ENCODE peak calls at places on chromosome 21, in ten cellular contexts. N, Z, B, F, P, D, G, V, L and R are unnamed samples.

GRCh38 chr21:26954591-26955214 is 12.2 kb downstream of the ADAMTS5 start:
- DNase-seq in N (no peak), Z (no peak), B (no peak), F (no peak), P (no peak), D (peak; percentile 52), G (no peak), V (no peak), L (no peak), R (no peak)

GRCh38 chr21:27713159-27714109 is 746.5 kb upstream of the ADAMTS5 start:
- DNase-seq in N (no peak), Z (no peak), B (no peak), F (no peak), P (no peak), D (no peak), G (no peak), V (no peak), L (peak; percentile 60), R (no peak)

GRCh38 chr21:22758478-22758877 is 1760.3 kb downstream of the NCAM2 start:
- DNase-seq in N (no peak), Z (no peak), B (no peak), F (no peak), P (no peak), D (no peak), G (no peak), V (no peak), L (no peak), R (no peak)

GRCh38 chr21:38343691-38344090 is 86.9 kb downstream of the KCNJ15 start:
- DNase-seq in N (no peak), Z (no peak), B (peak; percentile 77), F (no peak), P (peak; percentile 75), D (no peak), G (peak; percentile 67), V (no peak), L (peak; percentile 76), R (peak; percentile 79)

GRCh38 chr21:39874759-39875158 is 7.5 kb downstream of the PCP4 start:
- DNase-seq in N (no peak), Z (no peak), B (no peak), F (no peak), P (no peak), D (no peak), G (no peak), V (no peak), L (no peak), R (no peak)

GRCh38 chr21:15682977-15683376 is 46.8 kb upstream of the USP25 start:
- DNase-seq in N (no peak), Z (no peak), B (no peak), F (no peak), P (peak; percentile 20), D (no peak), G (peak; percentile 85), V (no peak), L (no peak), R (no peak)

GRCh38 chr21:30733026-30733425 is 14.0 kb downstream of the KRTAP21-2 start:
- DNase-seq in N (no peak), Z (no peak), B (no peak), F (no peak), P (no peak), D (no peak), G (no peak), V (no peak), L (no peak), R (no peak)

GRCh38 chr21:41888749-41889376 is 9.7 kb upstream of the PRDM15 start:
- DNase-seq in N (no peak), Z (no peak), B (no peak), F (no peak), P (no peak), D (no peak), G (peak; percentile 35), V (no peak), L (no peak), R (no peak)

GRCh38 chr21:26107439-26107838 is 63.1 kb downstream of the APP start:
- DNase-seq in N (no peak), Z (no peak), B (no peak), F (no peak), P (no peak), D (no peak), G (no peak), V (no peak), L (no peak), R (no peak)

GRCh38 chr21:41630249-41630648 is 122.3 kb upstream of the TMPRSS2 start:
- DNase-seq in N (no peak), Z (peak; percentile 91), B (peak; percentile 97), F (peak; percentile 86), P (peak; percentile 91), D (no peak), G (peak; percentile 100), V (no peak), L (no peak), R (no peak)

GRCh38 chr21:41610042-41610839 is 102.3 kb upstream of the TMPRSS2 start:
- DNase-seq in N (no peak), Z (no peak), B (peak; percentile 94), F (peak; percentile 33), P (peak; percentile 36), D (peak; percentile 54), G (peak; percentile 72), V (peak; percentile 83), L (peak; percentile 77), R (peak; percentile 73)

GRCh38 chr21:19120591-19120990 is 717.0 kb upstream of the TMPRSS15 start:
- DNase-seq in N (no peak), Z (no peak), B (no peak), F (no peak), P (no peak), D (peak; percentile 57), G (no peak), V (no peak), L (no peak), R (no peak)

GRCh38 chr21:41526478-41527087 is 18.6 kb upstream of the TMPRSS2 start:
- DNase-seq in N (no peak), Z (no peak), B (no peak), F (no peak), P (no peak), D (no peak), G (no peak), V (no peak), L (no peak), R (peak; percentile 80)

GRCh38 chr21:42189860-42190491 is 29.0 kb upstream of the ABCG1 start:
- DNase-seq in N (no peak), Z (no peak), B (no peak), F (no peak), P (no peak), D (no peak), G (no peak), V (no peak), L (no peak), R (no peak)

GRCh38 chr21:42983102-42983501 is 8.7 kb downstream of the PKNOX1 start:
- DNase-seq in N (no peak), Z (no peak), B (no peak), F (no peak), P (no peak), D (no peak), G (no peak), V (no peak), L (no peak), R (no peak)

DNA sequence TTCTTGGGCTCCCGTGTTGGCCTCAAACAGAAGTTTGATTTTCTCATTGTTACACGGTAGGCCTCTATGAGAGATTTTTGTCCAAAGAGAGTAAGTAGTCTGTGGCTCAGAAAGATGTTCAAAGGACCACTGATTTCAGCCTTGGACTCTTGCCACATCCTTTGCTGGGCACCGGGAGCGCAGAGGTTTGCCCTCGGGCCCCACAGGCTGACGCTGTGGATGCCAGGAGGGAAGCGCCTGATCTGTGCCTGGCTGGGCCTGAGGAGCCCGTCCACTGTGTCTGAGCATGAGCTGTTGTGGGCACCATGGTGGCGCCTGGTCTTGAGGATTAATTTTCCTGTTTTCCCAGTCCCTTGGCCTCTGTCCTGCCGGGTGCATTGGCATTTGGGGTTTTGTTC is 52.3 kb downstream of the PCNT start:
- DNase-seq in N (no peak), Z (no peak), B (no peak), F (no peak), P (no peak), D (no peak), G (no peak), V (no peak), L (no peak), R (no peak)
- H3K4me3 ChIP-seq in N (no peak overlapping the region), Z (no peak overlapping the region), B (no peak overlapping the region), F (no peak overlapping the region), P (no peak overlapping the region), D (no peak overlapping the region), G (no peak overlapping the region), V (no peak overlapping the region), L (no peak overlapping the region), R (no peak overlapping the region)

GRCh38 chr21:46551636-46552241 is 53.1 kb downstream of the S100B start:
- DNase-seq in N (peak; percentile 34), Z (no peak), B (peak; percentile 44), F (no peak), P (no peak), D (no peak), G (no peak), V (no peak), L (peak; percentile 76), R (no peak)
- H3K4me3 ChIP-seq in N (peak overlapping the region; percentile 14), Z (no peak overlapping the region), B (no peak overlapping the region), F (no peak overlapping the region), P (no peak overlapping the region), D (no peak overlapping the region), G (no peak overlapping the region), V (no peak overlapping the region), L (peak overlapping the region; percentile 38), R (no peak overlapping the region)

GRCh38 chr21:32884062-32884461 is 112.5 kb upstream of the PAXBP1 start:
- DNase-seq in N (no peak), Z (no peak), B (no peak), F (no peak), P (no peak), D (no peak), G (no peak), V (no peak), L (no peak), R (no peak)

GRCh38 chr21:32889596-32889995 is 118.0 kb upstream of the PAXBP1 start:
- DNase-seq in N (no peak), Z (no peak), B (no peak), F (no peak), P (no peak), D (no peak), G (peak; percentile 28), V (no peak), L (no peak), R (no peak)

GRCh38 chr21:32887026-32887425 is 115.5 kb upstream of the PAXBP1 start:
- DNase-seq in N (no peak), Z (no peak), B (no peak), F (no peak), P (no peak), D (no peak), G (no peak), V (no peak), L (no peak), R (no peak)

GRCh38 chr21:32888971-32889370 is 117.4 kb upstream of the PAXBP1 start:
- DNase-seq in N (no peak), Z (no peak), B (no peak), F (no peak), P (no peak), D (no peak), G (peak; percentile 22), V (no peak), L (no peak), R (no peak)

GRCh38 chr21:32886339-32886738 is 114.8 kb upstream of the PAXBP1 start:
- DNase-seq in N (no peak), Z (no peak), B (no peak), F (no peak), P (no peak), D (no peak), G (no peak), V (no peak), L (no peak), R (no peak)
- H3K4me3 ChIP-seq in N (peak overlapping the region; percentile 13), Z (no peak overlapping the region), B (peak overlapping the region; percentile 26), F (peak overlapping the region; percentile 28), P (no peak overlapping the region), D (no peak overlapping the region), G (no peak overlapping the region), V (no peak overlapping the region), L (peak overlapping the region; percentile 21), R (no peak overlapping the region)

GRCh38 chr21:44312089-44312488 is 12.2 kb downstream of the PFKL start:
- DNase-seq in N (no peak), Z (no peak), B (no peak), F (no peak), P (no peak), D (no peak), G (no peak), V (no peak), L (no peak), R (no peak)
- H3K4me3 ChIP-seq in N (no peak overlapping the region), Z (no peak overlapping the region), B (no peak overlapping the region), F (no peak overlapping the region), P (no peak overlapping the region), D (no peak overlapping the region), G (no peak overlapping the region), V (no peak overlapping the region), L (no peak overlapping the region), R (no peak overlapping the region)